ENCODE peak calls at places on chromosomes 13 and 19, in nine cellular contexts. F, S, M, K, U, X, Q, A and I are unnamed samples.

GRCh38 chr13:111939285-111940278 is 127.4 kb upstream of the SOX1 start:
- DNase-seq in F (no peak), S (no peak), M (no peak), K (no peak), U (no peak), X (no peak), Q (no peak), A (no peak), I (no peak)

GRCh38 chr13:67023088-67023893 is 206.8 kb downstream of the PCDH9 start:
- DNase-seq in F (peak), S (no peak), M (peak), K (no peak), U (no peak), X (no peak), Q (no peak), A (no peak), I (peak)

GRCh38 chr19:33197591-33198000 is 3.5 kb downstream of the LRP3 start:
- DNase-seq in F (no peak), S (peak), M (no peak), K (no peak), U (no peak), X (no peak), Q (no peak), A (no peak), I (no peak)

GRCh38 chr19:9070066-9070465 is 16.8 kb upstream of the OR1M1 start:
- DNase-seq in F (no peak), S (no peak), M (no peak), K (no peak), U (no peak), X (no peak), Q (no peak), A (no peak), I (no peak)

GRCh38 chr19:35055715-35056179 is 14.2 kb downstream of the HPN start:
- DNase-seq in F (no peak), S (no peak), M (no peak), K (peak), U (no peak), X (no peak), Q (peak), A (no peak), I (no peak)

GRCh38 chr13:50276550-50276949 is 261.3 kb downstream of the KCNRG start:
- DNase-seq in F (no peak), S (no peak), M (no peak), K (no peak), U (no peak), X (no peak), Q (no peak), A (no peak), I (no peak)

GRCh38 chr13:98909016-98909415 is 68.8 kb downstream of the DOCK9 start:
- DNase-seq in F (peak), S (no peak), M (no peak), K (no peak), U (no peak), X (no peak), Q (no peak), A (no peak), I (peak)

GRCh38 chr19:11657307-11657706 is 60.0 kb downstream of the ZNF627 start:
- DNase-seq in F (no peak), S (no peak), M (no peak), K (no peak), U (no peak), X (no peak), Q (peak), A (peak), I (no peak)

GRCh38 chr19:48495391-48495790 is 16.2 kb downstream of the LMTK3 start:
- DNase-seq in F (no peak), S (no peak), M (no peak), K (no peak), U (no peak), X (no peak), Q (no peak), A (peak), I (no peak)

DNA sequence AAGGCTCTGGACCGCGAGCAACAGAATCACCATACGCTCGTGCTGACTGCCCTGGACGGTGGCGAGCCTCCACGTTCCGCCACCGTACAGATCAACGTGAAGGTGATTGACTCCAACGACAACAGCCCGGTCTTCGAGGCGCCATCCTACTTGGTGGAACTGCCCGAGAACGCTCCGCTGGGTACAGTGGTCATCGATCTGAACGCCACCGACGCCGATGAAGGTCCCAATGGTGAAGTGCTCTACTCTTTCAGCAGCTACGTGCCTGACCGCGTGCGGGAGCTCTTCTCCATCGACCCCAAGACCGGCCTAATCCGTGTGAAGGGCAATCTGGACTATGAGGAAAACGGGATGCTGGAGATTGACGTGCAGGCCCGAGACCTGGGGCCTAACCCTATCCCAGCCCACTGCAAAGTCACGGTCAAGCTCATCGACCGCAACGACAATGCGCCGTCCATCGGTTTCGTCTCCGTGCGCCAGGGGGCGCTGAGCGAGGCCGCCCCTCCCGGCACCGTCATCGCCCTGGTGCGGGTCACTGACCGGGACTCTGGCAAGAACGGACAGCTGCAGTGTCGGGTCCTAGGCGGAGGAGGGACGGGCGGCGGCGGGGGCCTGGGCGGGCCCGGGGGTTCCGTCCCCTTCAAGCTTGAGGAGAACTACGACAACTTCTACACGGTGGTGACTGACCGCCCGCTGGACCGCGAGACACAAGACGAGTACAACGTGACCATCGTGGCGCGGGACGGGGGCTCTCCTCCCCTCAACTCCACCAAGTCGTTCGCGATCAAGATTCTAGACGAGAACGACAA is 1.8 kb downstream of the PCDH17 start:
- DNase-seq in F (no peak), S (peak), M (no peak), K (no peak), U (peak), X (peak), Q (peak), A (no peak), I (no peak)
- TF ChIP-seq CTCF in F (no peak), S (peak), M (no peak), K (no peak), U (peak), X (no peak), Q (peak), A (no peak), I (peak)

DNA sequence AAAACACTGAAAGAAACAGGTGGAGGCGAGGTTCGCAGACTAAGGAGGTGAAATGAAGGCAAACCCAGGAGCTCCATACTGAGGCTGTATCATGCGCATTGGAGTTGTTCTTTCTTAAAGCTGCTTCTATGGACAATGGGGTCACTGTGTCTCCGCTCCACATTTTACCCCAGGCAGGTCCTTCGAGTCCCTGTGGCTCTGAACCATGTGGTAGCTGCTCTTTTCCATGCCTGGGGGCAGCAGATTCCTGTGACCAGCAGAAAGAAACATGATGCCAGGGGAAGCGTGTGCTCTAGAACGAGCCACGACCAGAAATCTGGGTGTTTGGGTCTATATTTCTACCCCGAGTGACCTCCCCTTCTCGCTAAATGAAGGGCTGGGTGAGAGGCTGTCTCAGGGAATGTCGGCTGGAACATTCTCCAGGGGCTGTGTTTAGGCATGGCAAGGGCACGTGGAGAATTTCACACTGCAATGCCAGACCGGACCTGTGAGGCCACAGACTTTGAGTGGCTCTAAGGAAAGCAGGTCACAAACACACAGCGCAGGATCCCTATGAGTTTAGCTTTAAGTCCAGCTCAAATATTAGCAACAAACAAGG is 95.7 kb upstream of the IRS2 start:
- DNase-seq in F (no peak), S (no peak), M (no peak), K (no peak), U (no peak), X (no peak), Q (no peak), A (no peak), I (no peak)
- TF ChIP-seq CTCF in F (no peak), S (no peak), M (no peak), K (no peak), U (no peak), X (no peak), Q (no peak), A (no peak), I (no peak)

GRCh38 chr13:33610471-33611015 is 207.4 kb upstream of the RFC3 start:
- DNase-seq in F (no peak), S (no peak), M (no peak), K (peak), U (peak), X (no peak), Q (no peak), A (peak), I (no peak)

GRCh38 chr13:33611016-33611805 is 206.7 kb upstream of the RFC3 start:
- DNase-seq in F (no peak), S (no peak), M (peak), K (no peak), U (peak), X (peak), Q (no peak), A (peak), I (no peak)

DNA sequence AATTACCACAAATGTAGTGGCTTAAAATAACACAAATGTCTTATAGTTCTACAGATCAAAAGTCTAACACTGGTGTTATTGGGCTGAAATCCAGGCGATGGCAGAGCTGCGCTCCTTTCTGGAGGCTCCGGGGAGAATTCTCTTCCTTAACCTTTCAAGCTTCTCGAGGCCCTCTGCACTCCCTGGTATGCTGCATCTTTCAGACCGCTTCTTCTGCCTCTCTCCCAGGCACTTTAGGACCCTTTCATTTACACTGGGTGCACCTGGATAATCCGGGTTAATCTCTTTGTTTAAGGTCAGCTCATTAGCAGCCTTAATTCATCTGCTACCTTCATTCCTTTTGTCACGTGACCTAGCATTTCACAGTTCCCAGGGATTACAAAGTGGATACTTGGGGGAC is 211.3 kb upstream of the RFC3 start:
- DNase-seq in F (no peak), S (no peak), M (no peak), K (no peak), U (peak), X (no peak), Q (peak), A (no peak), I (no peak)
- TF ChIP-seq CTCF in F (no peak), S (no peak), M (no peak), K (no peak), U (peak), X (no peak), Q (peak), A (no peak), I (no peak)

DNA sequence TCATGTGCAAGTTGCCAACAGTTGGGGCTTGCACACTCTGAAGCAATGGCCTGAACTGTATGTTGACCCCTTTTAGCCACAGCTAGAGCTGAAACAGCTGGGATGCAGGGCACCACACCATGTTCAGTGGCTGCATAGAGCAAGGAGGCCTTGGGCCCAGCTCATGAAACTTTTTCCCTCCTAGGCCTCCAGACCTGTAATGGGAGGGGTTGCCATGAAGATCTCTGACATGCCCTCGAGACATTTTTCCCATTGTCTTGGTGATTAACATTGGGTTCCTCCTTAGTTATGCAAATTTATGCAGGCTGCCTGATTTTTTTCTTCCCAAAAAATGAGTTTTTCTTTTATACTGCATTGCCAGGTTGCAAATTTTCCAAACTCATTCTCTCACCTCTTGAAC is 165.1 kb upstream of the PRR20A start:
- DNase-seq in F (no peak), S (no peak), M (no peak), K (no peak), U (no peak), X (no peak), Q (no peak), A (no peak), I (no peak)
- TF ChIP-seq CTCF in F (no peak), S (no peak), M (no peak), K (no peak), U (no peak), X (no peak), Q (no peak), A (no peak), I (no peak)

DNA sequence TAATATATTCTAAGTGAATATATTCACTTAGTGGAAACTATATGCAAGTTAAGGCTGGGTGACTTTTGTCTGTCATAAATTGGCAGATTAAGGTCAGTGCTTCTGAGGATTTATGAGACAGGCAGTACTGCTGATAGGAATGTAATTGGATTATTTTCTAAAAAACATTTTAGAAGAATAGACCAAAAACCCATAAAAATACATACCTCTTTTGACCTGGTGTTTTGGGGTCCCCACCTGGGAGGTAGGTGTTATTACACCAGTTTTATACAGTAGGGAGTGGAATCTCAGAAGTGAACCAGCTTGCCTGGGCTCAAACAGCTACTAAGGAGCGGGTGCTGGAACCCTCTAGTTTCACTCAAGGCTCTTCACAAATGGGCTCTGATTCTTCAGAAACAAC is 25.3 kb downstream of the COG3 start:
- DNase-seq in F (no peak), S (peak), M (no peak), K (peak), U (no peak), X (no peak), Q (no peak), A (no peak), I (no peak)
- TF ChIP-seq CTCF in F (peak), S (peak), M (no peak), K (peak), U (peak), X (no peak), Q (peak), A (no peak), I (peak)

GRCh38 chr13:33487575-33488243 is 202.2 kb upstream of the STARD13 start:
- DNase-seq in F (peak), S (no peak), M (no peak), K (no peak), U (no peak), X (no peak), Q (peak), A (peak), I (peak)
- TF ChIP-seq CTCF in F (peak), S (peak), M (peak), K (no peak), U (no peak), X (no peak), Q (peak), A (no peak), I (peak)

DNA sequence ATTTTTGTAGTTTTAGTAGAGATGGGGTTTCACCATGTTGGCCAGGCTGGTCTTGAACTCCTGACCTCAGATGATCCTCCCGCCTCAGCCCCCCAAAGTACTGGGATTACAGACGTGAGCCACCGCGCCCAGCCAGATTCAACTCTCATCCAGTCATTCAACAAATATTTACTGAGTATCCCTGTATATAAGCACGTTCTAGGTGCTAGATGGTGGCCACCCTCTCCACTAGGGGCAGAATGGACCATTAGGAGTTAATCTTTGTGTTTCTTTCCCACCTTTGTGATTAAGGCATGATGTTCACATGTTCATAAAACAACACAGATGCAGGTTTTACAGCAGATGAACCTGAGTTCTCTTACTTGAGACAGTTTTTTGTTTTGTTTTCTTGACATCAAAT is 7.3 kb downstream of the SHKBP1 start:
- DNase-seq in F (no peak), S (peak), M (no peak), K (no peak), U (no peak), X (no peak), Q (no peak), A (no peak), I (no peak)
- TF ChIP-seq CTCF in F (peak), S (peak), M (no peak), K (no peak), U (peak), X (no peak), Q (no peak), A (no peak), I (peak)

DNA sequence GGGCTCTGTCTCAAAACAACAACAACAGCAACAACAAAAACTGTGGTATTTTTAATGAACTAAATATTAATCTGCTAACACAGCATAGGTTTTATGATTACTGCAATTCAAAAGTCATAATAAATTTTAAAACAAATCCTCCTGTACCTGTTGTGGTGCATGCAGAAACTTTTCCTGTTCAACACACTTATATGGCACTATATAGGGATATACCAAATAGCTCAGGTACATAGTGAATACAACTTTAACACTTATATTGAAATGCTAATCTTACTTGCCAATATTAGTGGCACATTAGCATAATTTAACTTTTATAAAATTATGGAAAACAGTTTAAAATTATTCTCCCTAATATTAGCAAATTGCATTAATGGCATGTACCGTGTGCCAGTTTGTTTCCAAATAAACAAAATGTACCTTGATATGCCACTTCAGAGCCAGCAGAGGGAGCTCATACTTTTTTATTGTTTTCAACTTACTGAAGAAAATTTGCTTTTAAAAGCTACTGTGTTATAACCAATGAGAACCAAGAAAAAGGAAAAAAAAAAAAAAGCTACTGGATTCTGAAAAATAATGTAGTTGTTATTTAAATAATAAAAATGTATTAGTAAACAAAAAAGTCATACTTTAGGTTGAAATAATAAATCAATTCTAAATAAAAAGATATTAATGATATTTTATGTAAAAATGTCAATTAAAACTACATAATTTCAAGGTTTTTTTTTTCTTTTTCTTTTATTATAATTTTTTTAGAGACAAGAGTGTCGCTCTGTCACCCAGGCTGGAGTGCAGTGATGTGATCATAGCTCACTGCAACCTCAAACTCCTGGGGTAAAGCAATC is 18.0 kb upstream of the RBM26 start:
- DNase-seq in F (no peak), S (peak), M (no peak), K (no peak), U (no peak), X (no peak), Q (peak), A (no peak), I (peak)
- TF ChIP-seq CTCF in F (peak), S (peak), M (peak), K (peak), U (peak), X (peak), Q (peak), A (peak), I (peak)

DNA sequence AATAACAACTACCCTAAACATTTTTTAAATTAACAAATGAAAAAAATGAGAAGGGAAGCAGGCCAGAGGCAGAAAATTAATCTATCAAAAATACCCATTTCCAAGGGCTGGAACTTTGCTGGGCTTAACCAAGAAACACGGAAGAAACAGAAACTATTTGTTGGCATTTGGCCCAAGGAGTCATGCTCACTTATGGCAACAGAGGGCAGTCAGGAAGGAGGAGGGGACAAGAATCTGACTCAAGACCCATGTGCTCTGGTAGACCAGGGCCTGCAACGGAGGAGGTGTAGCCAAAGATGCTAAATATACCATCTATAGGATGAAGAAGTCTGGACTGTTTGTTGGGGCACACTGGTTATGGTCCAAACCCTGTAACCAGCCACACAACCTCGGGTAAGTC is 496.7 kb downstream of the COG6 start:
- DNase-seq in F (peak), S (no peak), M (no peak), K (no peak), U (no peak), X (no peak), Q (no peak), A (no peak), I (peak)
- TF ChIP-seq CTCF in F (no peak), S (peak), M (no peak), K (no peak), U (no peak), X (no peak), Q (no peak), A (no peak), I (no peak)

DNA sequence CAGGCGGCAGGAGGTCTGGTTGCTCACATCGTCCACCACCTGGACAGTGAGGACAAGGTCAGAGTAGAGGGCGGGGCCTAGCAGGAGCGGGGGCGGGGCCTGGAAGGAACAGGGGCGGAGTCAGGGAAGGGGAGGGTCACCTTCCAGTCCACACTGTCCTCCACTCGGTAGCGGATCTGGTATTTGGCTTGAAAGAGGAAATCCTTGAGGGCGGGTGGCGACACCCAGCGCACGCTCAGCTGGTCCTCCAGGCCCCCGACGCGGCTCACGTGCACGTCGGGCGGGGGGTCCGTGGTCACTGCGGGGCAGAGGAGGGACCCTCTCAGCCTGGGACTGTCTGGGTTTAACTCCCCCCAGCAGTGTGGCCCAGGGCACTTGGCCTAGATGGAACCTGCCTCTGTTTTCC is 8.2 kb downstream of the REX1BD start:
- DNase-seq in F (no peak), S (peak), M (no peak), K (no peak), U (no peak), X (peak), Q (peak), A (peak), I (no peak)
- TF ChIP-seq CTCF in F (no peak), S (no peak), M (no peak), K (no peak), U (no peak), X (no peak), Q (no peak), A (no peak), I (no peak)